ENCODE peak calls at places on chromosome 19, in five cellular contexts. O, M, C, N and R are unnamed samples.
A peak's percentile ranks its signal among the peaks of the same experiment; 100 is the strongest.

GRCh38 chr19:52492201-52492960 is 35.1 kb upstream of the ZNF808 start:
- DNase-seq in M (peak; percentile 82), C (peak; percentile 97), N (no peak), O (no peak), R (no peak)

GRCh38 chr19:3441089-3441985 is 39.0 kb downstream of the SMIM24 start:
- DNase-seq in N (no peak), O (no peak), C (no peak), M (no peak), R (no peak)

GRCh38 chr19:10193666-10194499 is 870 bp downstream of the DNMT1 start:
- DNase-seq in C (peak; percentile 48), N (no peak), M (no peak), O (peak; percentile 76), R (no peak)

GRCh38 chr19:1213391-1214286 is 8.1 kb downstream of the STK11 start:
- DNase-seq in N (peak; percentile 73), C (no peak), M (no peak), O (peak; percentile 58), R (peak; percentile 33)

GRCh38 chr19:2249880-2250764 is 999 bp downstream of the AMH start:
- DNase-seq in O (no peak), N (no peak), M (no peak), C (no peak), R (no peak)

GRCh38 chr19:10690351-10690781 is 10.9 kb upstream of the QTRT1 start:
- DNase-seq in M (no peak), O (peak; percentile 37), C (peak; percentile 35), N (no peak), R (peak; percentile 26)

GRCh38 chr19:16095071-16095571 is 16.6 kb upstream of the RAB8A start:
- DNase-seq in O (no peak), N (no peak), C (no peak), M (no peak), R (no peak)

GRCh38 chr19:14544977-14545715 is 15.8 kb downstream of the TECR start:
- DNase-seq in C (no peak), M (no peak), O (no peak), N (peak; percentile 95), R (peak; percentile 77)

GRCh38 chr19:31297991-31298390 is 51.2 kb downstream of the TSHZ3 start:
- DNase-seq in M (no peak), N (no peak), O (no peak), C (no peak), R (no peak)

GRCh38 chr19:43541920-43542650 is 9.1 kb downstream of the ZNF575 start:
- DNase-seq in M (no peak), C (no peak), N (no peak), O (no peak), R (no peak)

GRCh38 chr19:858868-859843 is at the start of gene CFD:
- DNase-seq in N (no peak), O (no peak), M (no peak), C (no peak), R (no peak)

GRCh38 chr19:5643060-5643459 is 20.2 kb downstream of the SAFB start:
- DNase-seq in C (no peak), M (no peak), O (no peak), N (no peak), R (no peak)

GRCh38 chr19:37938379-37938778 is 31.4 kb downstream of the SIPA1L3 start:
- DNase-seq in C (no peak), O (no peak), N (no peak), M (no peak), R (no peak)

GRCh38 chr19:52170304-52170703 is 1.1 kb downstream of the ZNF836 start:
- DNase-seq in N (no peak), M (no peak), C (no peak), O (no peak), R (no peak)

GRCh38 chr19:12779162-12779993 is 4.0 kb upstream of the HOOK2 start:
- DNase-seq in N (peak; percentile 35), C (no peak), M (peak; percentile 58), O (peak; percentile 77), R (peak; percentile 12)

GRCh38 chr19:43773725-43774102 is 7.1 kb downstream of the KCNN4 start:
- DNase-seq in C (no peak), N (no peak), M (no peak), O (no peak), R (no peak)

GRCh38 chr19:3178377-3178972 is at the start of gene S1PR4:
- DNase-seq in O (no peak), C (peak; percentile 24), N (no peak), M (no peak), R (no peak)

GRCh38 chr19:3125900-3126524 is 9.8 kb upstream of the GNA15 start:
- DNase-seq in N (no peak), O (no peak), M (peak; percentile 61), C (peak; percentile 95), R (no peak)

GRCh38 chr19:5397804-5398692 is 57.2 kb upstream of the ZNRF4 start:
- DNase-seq in O (no peak), C (peak; percentile 65), M (peak; percentile 64), N (peak; percentile 7), R (no peak)

DNA sequence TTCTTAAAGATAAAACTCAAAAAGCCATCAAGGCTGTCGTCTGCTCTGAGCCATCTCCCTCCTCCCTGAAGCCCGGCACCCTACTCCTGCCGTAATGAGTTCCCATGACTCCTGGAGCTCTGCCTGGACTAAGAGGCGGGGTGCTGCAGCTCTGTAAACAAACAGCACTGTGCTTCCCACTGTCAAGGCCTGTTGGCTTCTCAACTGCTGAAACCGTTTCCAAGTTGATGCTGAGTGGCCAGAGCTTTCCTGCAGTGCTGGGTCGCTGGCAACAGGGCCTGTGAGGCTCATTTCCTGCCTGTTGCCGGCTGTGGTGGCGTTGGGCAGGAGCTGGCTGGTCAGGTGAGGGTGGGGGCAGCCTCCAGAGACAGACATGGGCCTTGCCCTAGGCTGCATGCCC is 26.7 kb upstream of the ISYNA1 start:
- DNase-seq in N (peak; percentile 84), C (no peak), M (no peak), O (peak; percentile 97), R (peak; percentile 79)
- H3K27ac ChIP-seq in N (peak overlapping the region; percentile 98), C (no peak overlapping the region), M (no peak overlapping the region), O (peak overlapping the region; percentile 72), R (peak overlapping the region; percentile 85)

DNA sequence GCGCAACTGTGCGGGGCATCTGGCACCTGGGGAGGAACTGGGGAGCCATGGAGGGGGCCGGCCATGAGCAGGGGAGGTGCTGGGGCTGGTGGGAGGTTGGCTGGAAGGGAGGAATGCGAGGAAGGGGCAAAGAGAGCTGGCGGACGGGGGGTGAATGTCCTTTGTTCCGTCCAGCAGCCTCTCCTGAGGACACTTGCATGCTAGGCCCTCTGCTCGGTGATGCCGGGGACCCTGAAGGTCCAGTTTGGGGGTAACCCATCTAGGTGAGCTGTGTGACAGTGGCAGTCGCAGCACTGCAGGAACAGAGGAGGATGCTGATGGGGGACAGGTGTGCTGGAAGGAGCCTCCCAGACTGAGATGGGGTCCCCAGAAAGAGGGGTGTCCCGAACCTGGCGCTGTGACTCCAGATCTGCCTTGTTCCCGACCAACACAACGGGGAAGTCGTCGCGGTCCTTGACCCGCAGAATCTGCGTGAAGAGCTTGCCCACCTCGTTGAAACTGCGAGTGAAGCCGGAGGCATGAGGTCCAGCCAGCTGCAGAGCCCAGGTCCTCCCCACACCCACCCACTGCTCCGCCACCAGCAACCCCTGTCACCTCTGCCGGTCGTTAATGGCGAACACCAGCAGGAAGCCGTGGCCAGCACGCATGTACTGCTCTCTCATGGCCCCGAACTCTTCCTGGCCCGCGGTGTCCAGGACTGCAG is 3.6 kb downstream of the RRAS start:
- DNase-seq in O (no peak), N (no peak), M (no peak), C (no peak), R (no peak)
- H3K27ac ChIP-seq in O (no peak overlapping the region), N (no peak overlapping the region), M (no peak overlapping the region), C (no peak overlapping the region), R (no peak overlapping the region)

GRCh38 chr19:41530761-41531301 is 45.1 kb upstream of the CEACAM21 start:
- DNase-seq in O (no peak), N (no peak), M (no peak), C (no peak), R (no peak)
- H3K27ac ChIP-seq in O (no peak overlapping the region), N (peak overlapping the region; percentile 85), M (no peak overlapping the region), C (no peak overlapping the region), R (peak overlapping the region; percentile 60)

DNA sequence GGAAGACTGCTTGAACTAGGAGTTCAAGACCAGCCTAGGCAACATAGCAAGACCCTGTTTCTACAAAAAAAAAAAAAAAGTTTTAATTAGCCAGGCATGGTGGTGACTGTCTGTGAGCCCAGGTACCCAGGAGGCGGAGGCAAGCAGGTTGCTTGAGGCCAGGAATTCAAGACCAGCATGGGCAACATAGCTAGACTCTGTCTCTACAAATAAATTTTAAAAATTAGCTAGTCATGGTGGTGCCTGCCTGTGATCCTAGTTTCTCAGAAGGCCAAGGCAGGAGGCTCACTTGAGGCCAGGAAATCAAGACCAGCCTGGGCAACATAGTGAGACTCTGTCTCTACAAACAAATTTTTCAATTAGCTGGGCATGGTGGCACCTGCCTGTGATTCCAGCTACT is 6.1 kb downstream of the INSR start:
- DNase-seq in O (no peak), N (no peak), M (no peak), C (no peak), R (no peak)
- H3K27ac ChIP-seq in O (no peak overlapping the region), N (no peak overlapping the region), M (no peak overlapping the region), C (no peak overlapping the region), R (no peak overlapping the region)

DNA sequence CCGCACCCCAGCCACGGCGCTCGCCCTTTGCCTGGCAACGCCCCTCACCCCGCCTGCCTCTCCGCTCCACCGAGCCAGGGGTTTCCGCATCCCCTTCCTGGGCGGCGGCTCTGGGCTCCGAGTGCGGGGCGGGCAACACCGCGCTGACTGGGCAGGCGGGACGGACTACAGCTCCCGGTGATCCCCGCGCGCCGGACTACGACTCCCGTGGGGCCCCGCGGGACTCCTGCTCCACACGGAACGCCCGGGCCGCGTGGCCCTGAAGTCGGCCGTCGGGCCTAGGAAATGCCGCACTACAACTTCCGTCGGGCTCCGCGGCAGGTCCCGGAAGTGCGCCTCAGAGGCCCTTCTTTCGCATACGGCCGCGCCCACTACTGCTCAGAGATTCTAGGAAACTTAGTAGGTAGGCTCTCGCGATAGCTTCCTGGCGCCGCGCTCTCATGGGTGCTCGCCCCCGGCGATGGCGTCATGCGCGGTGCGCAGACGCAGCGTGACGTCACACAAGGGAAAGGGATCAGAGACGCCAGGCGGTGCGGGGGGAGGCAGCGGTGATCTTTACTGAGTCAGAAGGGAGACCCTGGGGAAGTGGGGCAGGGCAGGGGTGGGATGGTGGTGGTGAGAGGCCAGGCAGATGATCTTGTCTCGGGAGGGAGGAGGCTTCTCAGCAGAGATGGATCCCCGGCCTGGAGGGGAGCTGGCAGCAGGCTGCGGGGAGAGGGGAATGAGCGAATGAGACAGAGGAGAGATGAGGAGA is at the start of gene JOSD2:
- DNase-seq in M (peak; percentile 99), C (peak; percentile 98), O (peak; percentile 99), N (peak; percentile 99), R (peak; percentile 98)
- H3K27ac ChIP-seq in M (peak within 1 kb of the TSS; percentile 39), C (no peak within 1 kb of the TSS), O (peak within 1 kb of the TSS; percentile 56), N (peak within 1 kb of the TSS; percentile 96), R (peak within 1 kb of the TSS; percentile 98)

DNA sequence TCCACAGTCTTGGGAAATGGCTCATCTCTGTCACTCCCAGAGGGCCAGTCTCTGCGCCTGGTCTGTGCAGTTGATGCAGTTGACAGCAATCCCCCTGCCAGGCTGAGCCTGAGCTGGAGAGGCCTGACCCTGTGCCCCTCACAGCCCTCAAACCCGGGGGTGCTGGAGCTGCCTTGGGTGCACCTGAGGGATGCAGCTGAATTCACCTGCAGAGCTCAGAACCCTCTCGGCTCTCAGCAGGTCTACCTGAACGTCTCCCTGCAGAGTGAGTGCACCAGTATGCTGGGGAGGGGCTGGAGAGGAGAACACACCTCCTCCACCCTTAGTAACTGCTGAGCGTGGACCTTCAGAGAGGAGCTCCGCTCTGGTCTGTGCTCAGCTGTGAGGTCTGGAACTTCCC is 2.3 kb downstream of the SIGLEC9 start:
- DNase-seq in M (no peak), C (no peak), O (no peak), N (no peak), R (no peak)
- H3K27ac ChIP-seq in M (no peak overlapping the region), C (no peak overlapping the region), O (no peak overlapping the region), N (no peak overlapping the region), R (no peak overlapping the region)

GRCh38 chr19:35207391-35207871 is 21.1 kb downstream of the FAM187B start:
- DNase-seq in N (no peak), M (no peak), C (no peak), O (no peak), R (no peak)
- H3K27ac ChIP-seq in N (no peak overlapping the region), M (no peak overlapping the region), C (no peak overlapping the region), O (no peak overlapping the region), R (no peak overlapping the region)